ENCODE peak calls at places on chromosomes 2 and 18, in six cellular contexts. B, S, L, I, E and P are unnamed samples.

GRCh38 chr2:218128781-218129478 is 3.1 kb downstream of the CXCR2 start:
- DNase-seq in E (no peak), B (no peak), L (no peak), S (no peak), I (no peak), P (peak)

GRCh38 chr18:379665-380356 is 112.0 kb upstream of the THOC1 start:
- DNase-seq in E (no peak), I (no peak), L (no peak), S (no peak), B (peak), P (no peak)

GRCh38 chr2:162114291-162114690 is 37.8 kb downstream of the GCG start:
- DNase-seq in I (no peak), L (no peak), S (peak), E (no peak), B (peak), P (no peak)

GRCh38 chr2:156326488-156326887 is 6.0 kb downstream of the NR4A2 start:
- DNase-seq in B (no peak), I (no peak), L (no peak), S (no peak), E (no peak), P (no peak)

GRCh38 chr2:26479131-26479970 is 1.4 kb upstream of the OTOF start:
- DNase-seq in E (no peak), I (no peak), B (no peak), S (no peak), L (no peak), P (no peak)

GRCh38 chr2:226835420-226835795 is 446 bp upstream of the RHBDD1 start:
- DNase-seq in L (peak), I (no peak), E (no peak), S (no peak), B (no peak), P (no peak)

GRCh38 chr2:143282684-143283083 is 153.5 kb downstream of the ARHGAP15 start:
- DNase-seq in S (no peak), B (no peak), E (no peak), L (no peak), I (no peak), P (no peak)

GRCh38 chr2:222794585-222795579 is 66.0 kb upstream of the ACSL3 start:
- DNase-seq in S (no peak), B (no peak), I (no peak), L (no peak), E (no peak), P (no peak)

GRCh38 chr2:231036578-231037106 is 681 bp upstream of the C2orf72 start:
- DNase-seq in S (no peak), B (no peak), L (no peak), I (no peak), E (no peak), P (no peak)

GRCh38 chr2:202278944-202279343 is 13.4 kb downstream of the NOP58 start:
- DNase-seq in E (no peak), L (no peak), B (peak), S (peak), I (no peak), P (peak)

GRCh38 chr18:24914685-24915267 is 437.2 kb downstream of the ZNF521 start:
- DNase-seq in I (no peak), E (no peak), S (no peak), B (no peak), L (no peak), P (no peak)

GRCh38 chr2:101986804-101987740 is 4.7 kb upstream of the IL1R2 start:
- DNase-seq in E (no peak), S (no peak), L (no peak), B (peak), I (no peak), P (peak)

GRCh38 chr2:30288576-30288975 is 57.2 kb downstream of the LBH start:
- DNase-seq in E (no peak), I (no peak), S (no peak), B (no peak), L (no peak), P (no peak)

GRCh38 chr18:35703043-35703688 is 121.6 kb downstream of the GALNT1 start:
- DNase-seq in L (no peak), I (no peak), B (no peak), S (peak), E (no peak), P (no peak)

GRCh38 chr2:72781500-72781899 is 44.3 kb downstream of the EXOC6B start:
- DNase-seq in E (no peak), B (peak), I (no peak), L (no peak), S (peak), P (no peak)

GRCh38 chr2:36963734-36964133 is 2.6 kb downstream of the STRN start:
- DNase-seq in S (no peak), L (no peak), E (no peak), B (no peak), I (no peak), P (no peak)

GRCh38 chr2:30923575-30923974 is 116.3 kb upstream of the CAPN13 start:
- DNase-seq in B (no peak), I (no peak), E (no peak), S (no peak), L (no peak), P (no peak)

GRCh38 chr2:178403671-178404379 is 47.1 kb downstream of the PRKRA start:
- DNase-seq in L (no peak), B (no peak), S (no peak), I (no peak), E (no peak), P (no peak)

GRCh38 chr2:233867993-233868532 is at the start of gene MSL3B:
- DNase-seq in B (peak), S (peak), E (peak), L (no peak), I (peak), P (peak)

GRCh38 chr2:230762317-230762896 is 49.8 kb downstream of the CAB39 start:
- DNase-seq in B (peak), E (peak), S (peak), L (no peak), I (no peak), P (peak)

GRCh38 chr2:161400076-161400475 is 16.0 kb upstream of the TBR1 start:
- DNase-seq in I (no peak), B (no peak), L (no peak), E (no peak), S (no peak), P (no peak)

GRCh38 chr2:86371482-86372002 is 34.1 kb upstream of the REEP1 start:
- DNase-seq in L (no peak), E (no peak), I (no peak), S (no peak), B (no peak), P (no peak)

GRCh38 chr2:227234432-227234831 is 70.0 kb downstream of the COL4A3 start:
- DNase-seq in B (no peak), I (no peak), E (no peak), L (no peak), S (no peak), P (no peak)

GRCh38 chr2:36704475-36705150 is 8.1 kb downstream of the VIT start:
- DNase-seq in B (no peak), S (no peak), L (no peak), I (no peak), E (no peak), P (no peak)

GRCh38 chr2:230268606-230269222 is 43.2 kb downstream of the SP140 start:
- DNase-seq in I (no peak), S (no peak), B (peak), L (no peak), E (no peak), P (no peak)

GRCh38 chr2:233764264-233764663 is 4.2 kb downstream of the UGT1A1 start:
- DNase-seq in I (peak), S (no peak), B (peak), L (no peak), E (no peak), P (peak)

GRCh38 chr2:81872043-81872442 is 1567.5 kb upstream of the LRRTM1 start:
- DNase-seq in E (no peak), L (no peak), B (no peak), S (no peak), I (no peak), P (no peak)

GRCh38 chr2:1564506-1564905 is 151.2 kb downstream of the TPO start:
- DNase-seq in B (no peak), E (no peak), S (no peak), I (no peak), L (no peak), P (no peak)

GRCh38 chr2:172635548-172635947 is 79.7 kb downstream of the PDK1 start:
- DNase-seq in S (no peak), B (no peak), I (no peak), E (no peak), L (no peak), P (no peak)

GRCh38 chr2:60347781-60348180 is 205.7 kb downstream of the BCL11A start:
- DNase-seq in L (no peak), S (no peak), B (no peak), I (no peak), E (no peak), P (no peak)

GRCh38 chr2:141260895-141261294 is 869.9 kb downstream of the LRP1B start:
- DNase-seq in I (no peak), B (no peak), S (no peak), L (no peak), E (no peak), P (no peak)

GRCh38 chr2:126614529-126615279 is 41.3 kb upstream of the GYPC start:
- DNase-seq in I (no peak), B (peak), S (no peak), L (no peak), E (no peak), P (no peak)

GRCh38 chr2:226655871-226656270 is 143.7 kb downstream of the IRS1 start:
- DNase-seq in E (no peak), I (no peak), S (no peak), B (no peak), L (no peak), P (peak)

GRCh38 chr2:48856657-48857056 is 101.1 kb upstream of the LHCGR start:
- DNase-seq in B (no peak), L (no peak), E (no peak), I (no peak), S (no peak), P (no peak)

GRCh38 chr18:65990174-65990690 is 239.4 kb downstream of the CDH7 start:
- DNase-seq in E (no peak), B (no peak), L (no peak), S (no peak), I (no peak), P (no peak)

GRCh38 chr2:135844285-135844985 is 7.5 kb upstream of the LCT start:
- DNase-seq in E (no peak), I (no peak), S (no peak), L (no peak), B (peak), P (peak)

GRCh38 chr2:62266433-62267038 is 70.6 kb downstream of the B3GNT2 start:
- DNase-seq in S (no peak), E (no peak), I (no peak), L (no peak), B (peak), P (peak)

GRCh38 chr2:236363878-236364277 is 99.7 kb upstream of the ASB18 start:
- DNase-seq in B (no peak), E (no peak), S (no peak), I (no peak), L (no peak), P (no peak)

GRCh38 chr18:61998957-61999356 is 106.2 kb upstream of the RNF152 start:
- DNase-seq in E (no peak), L (no peak), B (peak), S (peak), I (no peak), P (no peak)

DNA sequence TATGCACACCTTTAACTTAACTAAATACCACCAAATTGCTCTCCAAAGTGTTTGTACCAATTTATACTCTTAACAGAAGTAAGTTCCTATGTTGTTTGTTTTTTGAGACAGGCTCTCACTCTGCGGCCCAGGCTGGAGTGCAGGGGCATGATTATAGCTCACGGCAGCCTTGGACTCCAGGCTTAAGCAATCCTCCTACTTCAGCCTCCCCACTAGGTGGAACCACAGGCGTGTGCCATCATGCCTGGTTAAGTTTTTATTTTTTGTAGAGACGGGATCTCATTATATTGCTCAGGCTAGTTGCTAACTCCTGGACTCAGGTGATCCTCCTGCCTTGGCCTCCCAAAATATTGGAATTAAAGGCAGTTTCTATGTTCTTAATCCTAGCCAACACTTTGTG is 13.1 kb upstream of the NAB1 start:
- DNase-seq in I (no peak), L (no peak), E (no peak), B (no peak), S (no peak), P (no peak)
- H3K27ac ChIP-seq in I (no peak), L (no peak), E (no peak), B (no peak), S (no peak), P (no peak)

GRCh38 chr2:105188343-105188742 is 53.2 kb upstream of the GPR45 start:
- DNase-seq in B (no peak), L (no peak), I (no peak), E (no peak), S (no peak), P (no peak)
- H3K27ac ChIP-seq in B (no peak), L (no peak), I (no peak), E (no peak), S (no peak), P (no peak)

GRCh38 chr2:189702071-189702470 is 27.6 kb downstream of the ANKAR start:
- DNase-seq in L (no peak), I (no peak), S (peak), B (no peak), E (no peak), P (no peak)
- H3K27ac ChIP-seq in L (no peak), I (no peak), S (no peak), B (no peak), E (no peak), P (no peak)

DNA sequence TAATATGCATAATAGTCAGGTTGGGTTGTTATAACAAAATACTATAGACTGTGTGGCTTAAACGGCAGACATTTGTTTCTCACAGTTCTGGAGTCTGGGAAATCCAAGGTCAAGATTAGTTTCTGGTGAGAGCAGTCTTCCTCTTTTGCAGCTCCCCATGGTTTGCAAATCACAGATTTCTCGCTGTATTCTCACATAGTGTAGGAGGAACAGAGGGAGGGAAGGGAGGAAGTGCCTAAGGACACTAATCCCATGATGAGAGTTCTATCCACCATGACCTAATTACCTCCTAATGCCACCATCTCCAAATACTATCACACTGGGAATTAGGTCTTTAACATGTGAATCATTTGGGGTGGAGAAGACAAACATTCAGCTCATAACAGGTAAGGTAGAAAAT is 20.0 kb upstream of the PTH2R start:
- DNase-seq in B (no peak), L (no peak), I (no peak), S (no peak), E (no peak), P (no peak)
- H3K27ac ChIP-seq in B (no peak), L (no peak), I (no peak), S (no peak), E (no peak), P (no peak)

GRCh38 chr2:118808429-118808809 is 39.0 kb downstream of the EN1 start:
- DNase-seq in S (no peak), B (peak), L (no peak), E (no peak), I (no peak), P (peak)
- H3K27ac ChIP-seq in S (no peak), B (no peak), L (no peak), E (no peak), I (no peak), P (no peak)

DNA sequence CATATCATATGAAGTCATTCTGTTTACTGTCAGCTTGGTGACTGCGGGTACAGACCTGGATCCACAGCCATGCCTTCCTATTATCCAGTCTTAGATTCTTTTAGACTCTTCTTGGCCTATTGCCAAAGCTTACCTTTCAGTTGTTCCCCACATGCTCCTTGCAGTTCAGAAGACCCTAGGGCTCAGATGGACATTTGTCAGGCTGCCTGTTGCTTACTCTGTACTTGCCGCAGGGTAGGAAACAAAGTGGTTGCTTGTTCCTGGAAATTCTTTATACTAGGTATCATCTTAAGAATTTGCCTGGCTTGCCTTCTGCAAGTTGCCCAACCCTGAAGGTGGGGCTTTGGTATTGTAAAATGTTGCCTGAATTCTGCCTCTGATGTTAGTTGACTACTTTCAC is 24.4 kb downstream of the CD28 start:
- DNase-seq in E (no peak), S (no peak), B (no peak), I (no peak), L (no peak), P (no peak)
- H3K27ac ChIP-seq in E (no peak), S (no peak), B (no peak), I (no peak), L (peak), P (no peak)